ENCODE peak calls at places on chromosomes 13 and 19, in eight cellular contexts. G is AG09309, I is T1000, B is brain microvascular endothelial cell, S is T-cell, R is caudate nucleus, C is astrocyte, X is Right ventricle myocardium superior. E is an unnamed sample.
A peak's percentile ranks its signal among the peaks of the same experiment; 100 is the strongest.

GRCh38 chr19:31054430-31054829 is 294.8 kb downstream of the TSHZ3 start:
- DNase-seq in B (peak; percentile 69), I (no peak), G (peak; percentile 21), X (peak; percentile 51), R (no peak), C (peak; percentile 46), S (peak; percentile 7), E (no peak)

GRCh38 chr13:100675660-100676129 is 1.1 kb upstream of the TMTC4 start:
- DNase-seq in R (no peak), C (no peak), S (no peak), B (no peak), G (no peak), I (no peak), X (no peak), E (no peak)

GRCh38 chr19:3370728-3371591 is 4.6 kb downstream of the NFIC start:
- DNase-seq in C (no peak), B (no peak), X (no peak), G (no peak), R (no peak), S (no peak), I (no peak), E (no peak)

GRCh38 chr13:20359335-20359734 is 127.2 kb upstream of the GJB6 start:
- DNase-seq in S (no peak), B (peak; percentile 94), X (no peak), C (peak; percentile 100), G (peak; percentile 91), I (no peak), R (no peak), E (no peak)

GRCh38 chr13:41605319-41606285 is 148.3 kb downstream of the RGCC start:
- DNase-seq in S (no peak), R (no peak), I (no peak), C (no peak), G (no peak), X (no peak), B (no peak), E (no peak)

GRCh38 chr13:26498524-26499208 is 58.8 kb upstream of the WASF3 start:
- DNase-seq in G (no peak), B (peak; percentile 42), I (no peak), C (peak; percentile 22), X (no peak), R (no peak), S (no peak), E (no peak)

GRCh38 chr13:110448677-110449076 is 112.8 kb downstream of the RAB20 start:
- DNase-seq in R (no peak), X (no peak), G (no peak), S (no peak), B (no peak), I (no peak), C (no peak), E (no peak)

GRCh38 chr19:4730740-4731171 is 7.1 kb upstream of the DPP9 start:
- DNase-seq in X (no peak), G (no peak), B (no peak), I (no peak), C (no peak), R (no peak), S (peak; percentile 56), E (no peak)

GRCh38 chr13:99969934-99970760 is 1.4 kb downstream of the ZIC5 start:
- DNase-seq in G (no peak), R (no peak), I (no peak), S (no peak), C (no peak), B (no peak), X (no peak), E (peak; percentile 31)

GRCh38 chr19:2477732-2478191 is 1.8 kb downstream of the GADD45B start:
- DNase-seq in B (no peak), I (no peak), C (no peak), S (no peak), G (no peak), X (peak; percentile 54), R (no peak), E (no peak)

GRCh38 chr19:49147923-49148682 is 7.1 kb downstream of the HRC start:
- DNase-seq in I (no peak), C (no peak), B (no peak), G (no peak), S (no peak), X (peak; percentile 52), R (no peak), E (no peak)

GRCh38 chr13:112818040-112818697 is 128.3 kb downstream of the ATP11A start:
- DNase-seq in S (no peak), B (no peak), G (no peak), R (no peak), X (no peak), I (no peak), C (no peak), E (no peak)

GRCh38 chr13:26266311-26266710 is 12.4 kb downstream of the CDK8 start:
- DNase-seq in X (no peak), I (no peak), C (no peak), S (no peak), R (no peak), G (no peak), B (no peak), E (no peak)

GRCh38 chr13:27789495-27790303 is 2.6 kb upstream of the GSX1 start:
- DNase-seq in B (no peak), S (no peak), G (no peak), X (no peak), I (no peak), C (no peak), R (no peak), E (no peak)

GRCh38 chr13:28620011-28620830 is 38.7 kb upstream of the POMP start:
- DNase-seq in X (no peak), G (no peak), R (no peak), I (no peak), B (no peak), C (no peak), S (no peak), E (no peak)

GRCh38 chr19:485122-485521 is 11.2 kb upstream of the MADCAM1 start:
- DNase-seq in X (peak; percentile 40), I (no peak), G (no peak), R (no peak), C (no peak), B (no peak), S (no peak), E (no peak)

GRCh38 chr13:111664060-111664459 is 343.6 kb downstream of the TEX29 start:
- DNase-seq in X (no peak), R (no peak), I (no peak), B (no peak), C (no peak), S (no peak), G (no peak), E (no peak)

GRCh38 chr19:30442715-30443114 is 70.5 kb downstream of the ZNF536 start:
- DNase-seq in X (no peak), C (no peak), B (no peak), S (no peak), G (no peak), I (no peak), R (no peak), E (no peak)

GRCh38 chr13:23956106-23956505 is 58.8 kb upstream of the C1QTNF9B start:
- DNase-seq in C (peak; percentile 81), S (no peak), X (no peak), R (no peak), G (no peak), I (no peak), B (peak; percentile 46), E (no peak)

GRCh38 chr19:13859361-13859880 is 17.5 kb upstream of the NANOS3 start:
- DNase-seq in S (no peak), I (no peak), X (no peak), C (peak; percentile 51), B (peak; percentile 41), G (no peak), R (no peak), E (no peak)

GRCh38 chr13:65600702-65601101 is 1629.4 kb downstream of the PCDH9 start:
- DNase-seq in R (no peak), B (peak; percentile 6), G (no peak), C (peak; percentile 65), S (no peak), I (no peak), X (no peak), E (no peak)

GRCh38 chr19:51034704-51035103 is at the start of gene KLK12:
- DNase-seq in B (no peak), X (no peak), G (no peak), I (no peak), R (no peak), S (no peak), C (no peak), E (no peak)

GRCh38 chr13:48265217-48265815 is 32.3 kb downstream of the ITM2B start:
- DNase-seq in S (no peak), I (no peak), G (no peak), B (no peak), C (no peak), X (no peak), R (no peak), E (no peak)

GRCh38 chr13:51585234-51585672 is 991 bp downstream of the WDFY2 start:
- DNase-seq in C (no peak), S (no peak), R (no peak), I (no peak), B (peak; percentile 16), X (no peak), G (no peak), E (no peak)

GRCh38 chr19:34556500-34556899 is 74.9 kb downstream of the WTIP start:
- DNase-seq in S (no peak), I (no peak), C (no peak), X (no peak), G (peak; percentile 16), B (peak; percentile 34), R (no peak), E (peak; percentile 25)

GRCh38 chr13:32045537-32045936 is 14.0 kb downstream of the FRY start:
- DNase-seq in G (no peak), X (no peak), R (no peak), S (no peak), C (no peak), I (no peak), B (no peak), E (no peak)

GRCh38 chr13:107807306-107808073 is 407.8 kb downstream of the LIG4 start:
- DNase-seq in S (no peak), B (no peak), G (no peak), R (no peak), X (no peak), I (no peak), C (peak; percentile 39), E (peak; percentile 26)

E was measured in NCI-H1048.